ENCODE peak calls at places on chromosomes 1 and 21, in seven cellular contexts. One of them, this sample, is unnamed.

GRCh38 chr1:32351859-32352745 is 10.2 kb downstream of the FAM229A start:
- DNase-seq in SW 1271: no peak
- DNase-seq in NCI-H1694 treated with DMSO at 0.1 percent for 48 hours: no peak
- DNase-seq in stimulated activated CD8-positive, alpha-beta memory T cell treated with anti-CD3 and anti-CD28 coated beads, Interleukin-12 subunit alpha, Interleukin-12 subunit beta, amount 100 ng/mL, for 1 hour: no peak
- DNase-seq in activated T-helper 1 cell treated with anti-CD3 and anti-CD28 coated beads, Interleukin-2, amount 50 U/mL, for 16 hours: no peak
- DNase-seq in kidney epithelial cell: no peak
- DNase-seq in hypothalamus: peak
- DNase-seq in this sample: no peak

GRCh38 chr1:36508257-36508656 is 25.5 kb upstream of the CSF3R start:
- DNase-seq in SW 1271: no peak
- DNase-seq in NCI-H1694 treated with DMSO at 0.1 percent for 48 hours: no peak
- DNase-seq in stimulated activated CD8-positive, alpha-beta memory T cell treated with anti-CD3 and anti-CD28 coated beads, Interleukin-12 subunit alpha, Interleukin-12 subunit beta, amount 100 ng/mL, for 1 hour: no peak
- DNase-seq in activated T-helper 1 cell treated with anti-CD3 and anti-CD28 coated beads, Interleukin-2, amount 50 U/mL, for 16 hours: no peak
- DNase-seq in kidney epithelial cell: no peak
- DNase-seq in hypothalamus: no peak
- DNase-seq in this sample: no peak

GRCh38 chr1:87410771-87411170 is 82.1 kb downstream of the LMO4 start:
- DNase-seq in SW 1271: no peak
- DNase-seq in NCI-H1694 treated with DMSO at 0.1 percent for 48 hours: no peak
- DNase-seq in stimulated activated CD8-positive, alpha-beta memory T cell treated with anti-CD3 and anti-CD28 coated beads, Interleukin-12 subunit alpha, Interleukin-12 subunit beta, amount 100 ng/mL, for 1 hour: no peak
- DNase-seq in activated T-helper 1 cell treated with anti-CD3 and anti-CD28 coated beads, Interleukin-2, amount 50 U/mL, for 16 hours: no peak
- DNase-seq in kidney epithelial cell: no peak
- DNase-seq in hypothalamus: peak
- DNase-seq in this sample: no peak

GRCh38 chr1:22826630-22827580 is 116.3 kb downstream of the EPHB2 start:
- DNase-seq in SW 1271: no peak
- DNase-seq in NCI-H1694 treated with DMSO at 0.1 percent for 48 hours: no peak
- DNase-seq in stimulated activated CD8-positive, alpha-beta memory T cell treated with anti-CD3 and anti-CD28 coated beads, Interleukin-12 subunit alpha, Interleukin-12 subunit beta, amount 100 ng/mL, for 1 hour: no peak
- DNase-seq in activated T-helper 1 cell treated with anti-CD3 and anti-CD28 coated beads, Interleukin-2, amount 50 U/mL, for 16 hours: no peak
- DNase-seq in kidney epithelial cell: no peak
- DNase-seq in hypothalamus: no peak
- DNase-seq in this sample: no peak

GRCh38 chr21:33643658-33644311 is 1.5 kb downstream of the ITSN1 start:
- DNase-seq in SW 1271: no peak
- DNase-seq in NCI-H1694 treated with DMSO at 0.1 percent for 48 hours: peak
- DNase-seq in stimulated activated CD8-positive, alpha-beta memory T cell treated with anti-CD3 and anti-CD28 coated beads, Interleukin-12 subunit alpha, Interleukin-12 subunit beta, amount 100 ng/mL, for 1 hour: no peak
- DNase-seq in activated T-helper 1 cell treated with anti-CD3 and anti-CD28 coated beads, Interleukin-2, amount 50 U/mL, for 16 hours: no peak
- DNase-seq in kidney epithelial cell: no peak
- DNase-seq in hypothalamus: no peak
- DNase-seq in this sample: no peak

GRCh38 chr21:32508558-32508957 is 76.8 kb downstream of the TCP10L start:
- DNase-seq in SW 1271: no peak
- DNase-seq in NCI-H1694 treated with DMSO at 0.1 percent for 48 hours: no peak
- DNase-seq in stimulated activated CD8-positive, alpha-beta memory T cell treated with anti-CD3 and anti-CD28 coated beads, Interleukin-12 subunit alpha, Interleukin-12 subunit beta, amount 100 ng/mL, for 1 hour: no peak
- DNase-seq in activated T-helper 1 cell treated with anti-CD3 and anti-CD28 coated beads, Interleukin-2, amount 50 U/mL, for 16 hours: no peak
- DNase-seq in kidney epithelial cell: no peak
- DNase-seq in hypothalamus: no peak
- DNase-seq in this sample: no peak

GRCh38 chr1:208243522-208243850 is 698 bp downstream of the PLXNA2 start:
- DNase-seq in SW 1271: no peak
- DNase-seq in NCI-H1694 treated with DMSO at 0.1 percent for 48 hours: peak
- DNase-seq in stimulated activated CD8-positive, alpha-beta memory T cell treated with anti-CD3 and anti-CD28 coated beads, Interleukin-12 subunit alpha, Interleukin-12 subunit beta, amount 100 ng/mL, for 1 hour: no peak
- DNase-seq in activated T-helper 1 cell treated with anti-CD3 and anti-CD28 coated beads, Interleukin-2, amount 50 U/mL, for 16 hours: no peak
- DNase-seq in kidney epithelial cell: no peak
- DNase-seq in hypothalamus: no peak
- DNase-seq in this sample: no peak

GRCh38 chr1:99814373-99814900 is 35.7 kb upstream of the AGL start:
- DNase-seq in SW 1271: no peak
- DNase-seq in NCI-H1694 treated with DMSO at 0.1 percent for 48 hours: no peak
- DNase-seq in stimulated activated CD8-positive, alpha-beta memory T cell treated with anti-CD3 and anti-CD28 coated beads, Interleukin-12 subunit alpha, Interleukin-12 subunit beta, amount 100 ng/mL, for 1 hour: no peak
- DNase-seq in activated T-helper 1 cell treated with anti-CD3 and anti-CD28 coated beads, Interleukin-2, amount 50 U/mL, for 16 hours: no peak
- DNase-seq in kidney epithelial cell: no peak
- DNase-seq in hypothalamus: no peak
- DNase-seq in this sample: no peak

GRCh38 chr1:206647224-206647623 is 11.9 kb downstream of the DYRK3 start:
- DNase-seq in SW 1271: no peak
- DNase-seq in NCI-H1694 treated with DMSO at 0.1 percent for 48 hours: no peak
- DNase-seq in stimulated activated CD8-positive, alpha-beta memory T cell treated with anti-CD3 and anti-CD28 coated beads, Interleukin-12 subunit alpha, Interleukin-12 subunit beta, amount 100 ng/mL, for 1 hour: no peak
- DNase-seq in activated T-helper 1 cell treated with anti-CD3 and anti-CD28 coated beads, Interleukin-2, amount 50 U/mL, for 16 hours: no peak
- DNase-seq in kidney epithelial cell: no peak
- DNase-seq in hypothalamus: no peak
- DNase-seq in this sample: no peak

GRCh38 chr1:119327066-119327435 is 41.5 kb upstream of the HAO2 start:
- DNase-seq in SW 1271: no peak
- DNase-seq in NCI-H1694 treated with DMSO at 0.1 percent for 48 hours: no peak
- DNase-seq in stimulated activated CD8-positive, alpha-beta memory T cell treated with anti-CD3 and anti-CD28 coated beads, Interleukin-12 subunit alpha, Interleukin-12 subunit beta, amount 100 ng/mL, for 1 hour: no peak
- DNase-seq in activated T-helper 1 cell treated with anti-CD3 and anti-CD28 coated beads, Interleukin-2, amount 50 U/mL, for 16 hours: no peak
- DNase-seq in kidney epithelial cell: no peak
- DNase-seq in hypothalamus: no peak
- DNase-seq in this sample: no peak

GRCh38 chr1:200354243-200354642 is 55.6 kb downstream of the ZNF281 start:
- DNase-seq in SW 1271: no peak
- DNase-seq in NCI-H1694 treated with DMSO at 0.1 percent for 48 hours: no peak
- DNase-seq in stimulated activated CD8-positive, alpha-beta memory T cell treated with anti-CD3 and anti-CD28 coated beads, Interleukin-12 subunit alpha, Interleukin-12 subunit beta, amount 100 ng/mL, for 1 hour: no peak
- DNase-seq in activated T-helper 1 cell treated with anti-CD3 and anti-CD28 coated beads, Interleukin-2, amount 50 U/mL, for 16 hours: no peak
- DNase-seq in kidney epithelial cell: no peak
- DNase-seq in hypothalamus: no peak
- DNase-seq in this sample: no peak

GRCh38 chr1:68104155-68104554 is 53.7 kb upstream of the DIRAS3 start:
- DNase-seq in SW 1271: no peak
- DNase-seq in NCI-H1694 treated with DMSO at 0.1 percent for 48 hours: no peak
- DNase-seq in stimulated activated CD8-positive, alpha-beta memory T cell treated with anti-CD3 and anti-CD28 coated beads, Interleukin-12 subunit alpha, Interleukin-12 subunit beta, amount 100 ng/mL, for 1 hour: no peak
- DNase-seq in activated T-helper 1 cell treated with anti-CD3 and anti-CD28 coated beads, Interleukin-2, amount 50 U/mL, for 16 hours: no peak
- DNase-seq in kidney epithelial cell: no peak
- DNase-seq in hypothalamus: no peak
- DNase-seq in this sample: no peak

GRCh38 chr1:39701092-39701460 is 9.8 kb upstream of the HPCAL4 start:
- DNase-seq in SW 1271: no peak
- DNase-seq in NCI-H1694 treated with DMSO at 0.1 percent for 48 hours: no peak
- DNase-seq in stimulated activated CD8-positive, alpha-beta memory T cell treated with anti-CD3 and anti-CD28 coated beads, Interleukin-12 subunit alpha, Interleukin-12 subunit beta, amount 100 ng/mL, for 1 hour: no peak
- DNase-seq in activated T-helper 1 cell treated with anti-CD3 and anti-CD28 coated beads, Interleukin-2, amount 50 U/mL, for 16 hours: no peak
- DNase-seq in kidney epithelial cell: no peak
- DNase-seq in hypothalamus: no peak
- DNase-seq in this sample: no peak

GRCh38 chr1:156700731-156701130 is 4.7 kb downstream of the CRABP2 start:
- DNase-seq in SW 1271: no peak
- DNase-seq in NCI-H1694 treated with DMSO at 0.1 percent for 48 hours: no peak
- DNase-seq in stimulated activated CD8-positive, alpha-beta memory T cell treated with anti-CD3 and anti-CD28 coated beads, Interleukin-12 subunit alpha, Interleukin-12 subunit beta, amount 100 ng/mL, for 1 hour: no peak
- DNase-seq in activated T-helper 1 cell treated with anti-CD3 and anti-CD28 coated beads, Interleukin-2, amount 50 U/mL, for 16 hours: no peak
- DNase-seq in kidney epithelial cell: no peak
- DNase-seq in hypothalamus: no peak
- DNase-seq in this sample: no peak

GRCh38 chr1:102772831-102773230 is 335.5 kb downstream of the COL11A1 start:
- DNase-seq in SW 1271: no peak
- DNase-seq in NCI-H1694 treated with DMSO at 0.1 percent for 48 hours: no peak
- DNase-seq in stimulated activated CD8-positive, alpha-beta memory T cell treated with anti-CD3 and anti-CD28 coated beads, Interleukin-12 subunit alpha, Interleukin-12 subunit beta, amount 100 ng/mL, for 1 hour: no peak
- DNase-seq in activated T-helper 1 cell treated with anti-CD3 and anti-CD28 coated beads, Interleukin-2, amount 50 U/mL, for 16 hours: no peak
- DNase-seq in kidney epithelial cell: no peak
- DNase-seq in hypothalamus: no peak
- DNase-seq in this sample: no peak

This sample was measured in KG1.